ENCODE peak calls at places on chromosomes 7 and 10, in ten cellular contexts. T is neural progenitor cell, W is pancreas, Z is heart left ventricle, D is epithelial cell of proximal tubule, L is mesothelial cell of epicardium, N is vagina, H is GM12864, R is fibroblast of pulmonary artery, M is type B pancreatic cell. B is an unnamed sample.

GRCh38 chr10:19659920-19660655 is 156.1 kb upstream of the PLXDC2 start:
- DNase-seq in T (no peak), W (no peak), Z (no peak), D (no peak), L (no peak), N (no peak), H (no peak), R (no peak), M (no peak), B (no peak)

GRCh38 chr7:139896831-139897230 is 67.8 kb downstream of the TBXAS1 start:
- DNase-seq in T (no peak), W (no peak), Z (no peak), D (no peak), L (no peak), N (no peak), H (no peak), R (no peak), M (no peak), B (no peak)

GRCh38 chr10:34889004-34889869 is 74.1 kb upstream of the PARD3 start:
- DNase-seq in T (no peak), W (no peak), Z (no peak), D (no peak), L (no peak), N (no peak), H (no peak), R (no peak), M (no peak), B (no peak)

GRCh38 chr7:13031481-13031880 is 344.0 kb downstream of the ARL4A start:
- DNase-seq in T (no peak), W (no peak), Z (no peak), D (no peak), L (no peak), N (no peak), H (no peak), R (no peak), M (no peak), B (no peak)

GRCh38 chr7:2242541-2243482 is 786 bp downstream of the NUDT1 start:
- DNase-seq in T (peak; percentile 48), W (no peak), Z (no peak), D (no peak), L (no peak), N (no peak), H (no peak), R (no peak), M (no peak), B (no peak)

GRCh38 chr10:103828107-103828506 is 27.3 kb downstream of the SH3PXD2A start:
- DNase-seq in T (no peak), W (no peak), Z (no peak), D (no peak), L (no peak), N (no peak), H (no peak), R (no peak), M (no peak), B (no peak)

GRCh38 chr7:24980695-24981543 is 941 bp upstream of the OSBPL3 start:
- DNase-seq in T (peak; percentile 44), W (no peak), Z (peak; percentile 25), D (no peak), L (no peak), N (no peak), H (no peak), R (peak; percentile 35), M (no peak), B (peak; percentile 65)

GRCh38 chr7:36884863-36885262 is 160.6 kb upstream of the AOAH start:
- DNase-seq in T (no peak), W (no peak), Z (no peak), D (no peak), L (no peak), N (no peak), H (no peak), R (no peak), M (no peak), B (no peak)

DNA sequence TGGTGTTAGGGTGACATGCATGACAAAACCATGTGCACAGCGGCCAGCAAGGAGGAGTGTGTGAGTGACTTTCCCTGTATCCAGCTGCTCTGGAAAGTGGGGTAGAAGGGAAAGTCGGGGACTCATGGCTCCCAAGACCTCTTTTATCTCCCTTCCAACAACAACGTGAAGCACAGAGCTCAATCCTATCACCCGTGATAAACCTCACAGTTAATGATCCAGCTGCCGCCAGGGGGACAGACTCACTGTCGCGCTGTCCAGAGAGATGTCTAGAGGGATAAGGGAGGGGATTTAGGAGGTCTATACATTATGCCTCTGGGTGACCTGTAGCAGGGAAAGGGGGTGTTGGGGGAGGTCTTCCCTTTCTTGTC is 83.9 kb upstream of the SMNDC1 start:
- DNase-seq in T (peak; percentile 28), W (no peak), Z (no peak), D (no peak), L (no peak), N (no peak), H (no peak), R (no peak), M (no peak), B (no peak)
- TF ChIP-seq CTCF in T (peak; percentile 19), W (no peak), Z (no peak), D (no peak), L (no peak), N (no peak), H (no peak), R (peak; percentile 39), M (peak; percentile 41), B (no peak)

DNA sequence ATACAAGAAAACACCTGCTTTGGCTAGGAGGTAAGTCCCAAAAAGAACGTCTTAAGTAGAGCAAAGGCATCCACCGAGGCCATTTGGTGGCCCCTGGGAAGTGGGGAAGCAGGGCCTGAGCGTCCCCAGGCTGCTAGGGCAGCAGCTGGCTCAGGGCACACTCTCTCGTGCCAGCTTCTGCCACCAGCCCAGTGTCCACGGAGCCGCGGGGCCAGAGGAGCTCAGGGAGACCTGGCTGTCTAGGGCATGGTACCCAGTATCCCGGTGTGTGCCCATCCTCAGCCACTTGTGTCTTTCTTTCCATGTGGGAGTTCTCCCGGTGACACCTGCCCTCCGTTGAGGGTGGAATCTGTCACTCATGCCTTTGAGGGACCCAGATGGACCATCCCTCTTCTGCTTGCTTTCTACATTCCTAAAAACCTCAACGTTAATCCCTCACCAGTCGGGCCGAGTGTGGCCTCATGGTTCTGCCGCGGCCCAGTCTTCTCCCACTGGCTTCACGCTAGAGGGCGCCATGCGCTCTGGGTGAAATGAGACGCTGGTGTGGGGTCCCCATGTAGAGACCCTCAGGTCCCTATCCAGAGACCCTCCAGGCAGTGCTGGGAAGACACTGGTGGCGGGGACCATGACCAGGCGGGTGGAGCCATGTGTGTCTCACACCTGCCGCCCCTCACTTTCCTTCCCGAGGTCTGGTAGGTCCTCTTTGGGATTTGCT is 9.5 kb upstream of the AP5Z1 start:
- DNase-seq in T (peak; percentile 32), W (no peak), Z (no peak), D (no peak), L (no peak), N (no peak), H (no peak), R (no peak), M (no peak), B (no peak)
- TF ChIP-seq CTCF in T (peak; percentile 54), W (no peak), Z (peak; percentile 33), D (peak; percentile 33), L (no peak), N (no peak), H (peak; percentile 5), R (peak; percentile 34), M (peak; percentile 34), B (peak; percentile 38)

GRCh38 chr7:81934596-81935301 is 164.9 kb upstream of the HGF start:
- DNase-seq in T (no peak), W (no peak), Z (no peak), D (no peak), L (no peak), N (no peak), H (no peak), R (peak; percentile 30), M (no peak), B (no peak)

GRCh38 chr7:81926154-81926553 is 156.3 kb upstream of the HGF start:
- DNase-seq in T (no peak), W (no peak), Z (no peak), D (no peak), L (no peak), N (no peak), H (no peak), R (peak; percentile 26), M (no peak), B (no peak)

GRCh38 chr7:81924494-81924893 is 154.6 kb upstream of the HGF start:
- DNase-seq in T (peak; percentile 2), W (no peak), Z (no peak), D (no peak), L (no peak), N (no peak), H (no peak), R (no peak), M (no peak), B (peak; percentile 28)

GRCh38 chr7:81925530-81925929 is 155.7 kb upstream of the HGF start:
- DNase-seq in T (no peak), W (no peak), Z (no peak), D (no peak), L (no peak), N (no peak), H (no peak), R (no peak), M (no peak), B (no peak)

GRCh38 chr7:81929386-81929785 is 159.5 kb upstream of the HGF start:
- DNase-seq in T (no peak), W (no peak), Z (no peak), D (no peak), L (no peak), N (no peak), H (no peak), R (no peak), M (no peak), B (no peak)
- TF ChIP-seq CTCF in T (no peak), W (no peak), Z (no peak), D (no peak), L (no peak), N (no peak), H (no peak), R (no peak), M (no peak), B (no peak)

GRCh38 chr10:123013456-123014419 is 4.9 kb downstream of the ACADSB start:
- DNase-seq in T (no peak), W (peak; percentile 24), Z (no peak), D (peak; percentile 57), L (no peak), N (no peak), H (no peak), R (no peak), M (no peak), B (no peak)

GRCh38 chr10:123008379-123009104 is at the start of the genes ACADSB and IKZF5:
- DNase-seq in T (peak; percentile 99), W (peak; percentile 97), Z (peak; percentile 98), D (peak; percentile 70), L (peak; percentile 92), N (peak; percentile 97), H (peak; percentile 94), R (peak; percentile 98), M (peak; percentile 92), B (peak; percentile 99)

GRCh38 chr10:123011987-123012386 is 3.2 kb downstream of the ACADSB start:
- DNase-seq in T (no peak), W (no peak), Z (no peak), D (no peak), L (no peak), N (no peak), H (no peak), R (no peak), M (no peak), B (no peak)

GRCh38 chr10:123009105-123009805 is 449 bp downstream of the ACADSB start:
- DNase-seq in T (peak; percentile 51), W (peak; percentile 34), Z (peak; percentile 8), D (no peak), L (no peak), N (no peak), H (no peak), R (no peak), M (no peak), B (peak; percentile 40)

DNA sequence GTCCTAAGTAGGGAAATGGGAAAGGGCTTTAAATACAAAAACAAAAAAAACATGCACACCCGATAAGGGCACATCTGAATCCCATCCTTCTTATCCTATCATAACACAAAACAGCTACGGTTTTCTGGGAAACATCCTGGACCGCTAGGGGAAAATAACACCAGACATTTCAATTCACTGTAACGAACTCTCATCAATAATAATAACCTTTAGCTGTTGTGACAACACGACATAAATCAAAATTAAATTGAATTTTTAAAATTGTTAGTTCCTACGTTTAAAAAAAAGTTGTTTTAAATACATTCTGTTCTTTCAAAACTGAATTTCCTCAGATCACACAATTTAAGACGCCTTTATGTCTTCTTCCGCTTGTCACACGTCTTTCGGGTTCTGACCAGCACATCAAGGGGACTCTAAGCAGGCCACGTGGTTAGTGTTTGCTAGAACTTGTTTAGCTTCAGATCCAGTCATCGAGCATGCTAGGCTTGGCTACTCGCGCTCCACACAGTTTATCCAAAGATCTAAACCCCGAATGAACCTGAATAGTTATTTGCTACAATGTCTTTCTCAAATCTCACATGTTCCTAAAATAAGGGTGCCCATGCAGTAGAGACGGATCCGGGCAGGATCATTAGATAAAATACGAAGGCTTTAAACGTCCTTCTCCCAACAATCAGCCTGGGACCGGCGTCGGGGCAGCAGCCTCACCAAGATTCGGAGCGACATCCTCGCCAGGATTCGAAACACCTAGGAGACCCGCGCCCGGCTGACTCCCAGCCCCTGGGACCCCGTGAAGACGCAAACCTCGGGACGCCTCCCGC is 827 bp downstream of the IKZF5 start:
- DNase-seq in T (peak; percentile 62), W (no peak), Z (peak; percentile 10), D (no peak), L (no peak), N (no peak), H (peak; percentile 49), R (peak; percentile 43), M (no peak), B (peak; percentile 68)
- TF ChIP-seq CTCF in T (no peak), W (no peak), Z (no peak), D (no peak), L (no peak), N (no peak), H (peak; percentile 8), R (no peak), M (peak; percentile 34), B (no peak)